ENCODE peak calls at places on chromosomes 4 and X, in six cellular contexts. C, X, B, H, N and D are unnamed samples.
A peak's percentile ranks its signal among the peaks of the same experiment; 100 is the strongest.

GRCh38 chrX:155071694-155072215 is 447 bp downstream of the BRCC3 start:
- DNase-seq in C (no peak), X (no peak), B (no peak), H (no peak), N (no peak), D (peak; percentile 21)

GRCh38 chr4:92615049-92615448 is 311.3 kb downstream of the GRID2 start:
- DNase-seq in C (no peak), X (no peak), B (peak; percentile 70), H (no peak), N (no peak), D (peak; percentile 70)

GRCh38 chr4:153488006-153488718 is 22.0 kb downstream of the TMEM131L start:
- DNase-seq in C (no peak), X (peak; percentile 53), B (no peak), H (no peak), N (no peak), D (no peak)

GRCh38 chrX:37860731-37861130 is 13.4 kb upstream of the DYNLT3 start:
- DNase-seq in C (no peak), X (no peak), B (no peak), H (no peak), N (no peak), D (no peak)

GRCh38 chrX:19824603-19825002 is 62.8 kb downstream of the SH3KBP1 start:
- DNase-seq in C (no peak), X (peak; percentile 45), B (no peak), H (no peak), N (no peak), D (no peak)

GRCh38 chr4:15658136-15658535 is 3.0 kb upstream of the FBXL5 start:
- DNase-seq in C (no peak), X (no peak), B (no peak), H (no peak), N (no peak), D (no peak)

GRCh38 chrX:138745215-138745614 is 33.7 kb upstream of the FGF13 start:
- DNase-seq in C (no peak), X (peak; percentile 60), B (peak; percentile 55), H (peak; percentile 20), N (no peak), D (peak; percentile 60)

GRCh38 chr4:140172960-140173359 is 19.0 kb upstream of the MAML3 start:
- DNase-seq in C (no peak), X (no peak), B (no peak), H (peak; percentile 23), N (no peak), D (no peak)

GRCh38 chrX:111100191-111100590 is 4.2 kb downstream of the PAK3 start:
- DNase-seq in C (peak; percentile 65), X (peak; percentile 24), B (peak; percentile 21), H (peak; percentile 19), N (no peak), D (peak; percentile 60)

GRCh38 chrX:13747836-13748235 is 13.3 kb downstream of the OFD1 start:
- DNase-seq in C (no peak), X (peak; percentile 76), B (no peak), H (peak; percentile 63), N (no peak), D (peak; percentile 51)

GRCh38 chrX:106378616-106379015 is 210.5 kb downstream of the PWWP3B start:
- DNase-seq in C (no peak), X (no peak), B (no peak), H (no peak), N (no peak), D (no peak)

GRCh38 chr4:86556791-86557415 is 37.2 kb upstream of the PTPN13 start:
- DNase-seq in C (no peak), X (no peak), B (no peak), H (no peak), N (no peak), D (peak; percentile 25)

GRCh38 chr4:73730292-73730691 is 10.1 kb upstream of the CXCL8 start:
- DNase-seq in C (no peak), X (no peak), B (no peak), H (peak; percentile 76), N (no peak), D (no peak)

GRCh38 chr4:20251796-20252655 is at the start of gene SLIT2:
- DNase-seq in C (peak; percentile 88), X (peak; percentile 68), B (peak; percentile 88), H (peak; percentile 75), N (no peak), D (peak; percentile 91)

GRCh38 chrX:47515941-47516649 is 33.1 kb upstream of the ZNF41 start:
- DNase-seq in C (no peak), X (peak; percentile 45), B (no peak), H (peak; percentile 81), N (no peak), D (peak; percentile 50)

DNA sequence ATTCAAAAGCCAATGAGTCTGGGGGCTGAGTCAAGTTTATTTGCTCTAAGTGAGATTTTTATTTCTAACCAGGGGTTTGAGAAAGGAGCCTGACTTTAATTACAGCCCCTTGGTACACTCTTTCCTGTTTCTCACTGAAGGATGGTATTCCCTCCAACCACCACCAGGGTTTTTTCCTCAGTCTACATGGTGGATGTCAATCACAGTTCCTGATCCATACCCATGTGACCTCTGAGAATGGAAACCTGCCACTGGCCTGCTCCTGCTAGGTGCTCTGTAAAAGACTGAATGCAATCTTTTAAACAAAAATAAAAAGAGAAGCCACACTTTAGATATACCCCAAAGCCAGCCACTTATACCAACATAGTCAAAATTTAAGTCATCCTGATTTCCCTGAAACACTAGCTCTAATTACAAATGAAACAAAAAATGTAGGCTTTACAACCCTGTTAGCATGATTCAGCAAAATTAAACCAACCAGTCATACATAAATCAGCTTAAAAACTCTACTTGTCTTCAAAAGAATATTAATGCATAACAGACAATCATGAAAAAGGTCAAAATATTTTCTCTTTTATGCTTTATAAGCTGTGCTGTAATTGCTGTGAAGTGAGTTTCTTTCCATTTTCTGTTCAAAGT is 112.1 kb upstream of the NWD2 start:
- DNase-seq in C (no peak), X (no peak), B (no peak), H (no peak), N (no peak), D (peak; percentile 37)
- H2BK15ac ChIP-seq in C (no peak overlapping the region), X (no peak overlapping the region), B (no peak overlapping the region), H (no peak overlapping the region), N (no peak overlapping the region), D (no peak overlapping the region)

DNA sequence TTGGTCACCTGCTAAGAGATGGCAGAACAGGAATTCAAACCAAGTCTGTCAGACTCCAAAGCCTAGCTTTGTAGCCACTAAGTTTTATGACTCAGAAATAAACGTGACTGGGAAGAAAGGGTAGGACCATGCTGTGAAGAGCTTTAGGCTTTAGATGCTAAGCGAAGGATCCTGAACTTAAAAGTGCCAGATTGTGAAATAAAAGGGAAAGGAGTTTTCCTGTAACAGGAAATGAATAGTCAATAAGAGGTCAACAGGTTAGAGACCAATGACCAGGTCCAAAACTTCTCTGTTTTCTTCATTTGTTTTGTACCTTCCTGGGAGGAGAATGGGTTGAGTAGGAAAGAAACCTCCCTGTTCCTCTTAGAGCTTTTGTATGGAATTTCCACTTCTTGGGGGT is 98.8 kb upstream of the EOLA2 start:
- DNase-seq in C (no peak), X (no peak), B (no peak), H (no peak), N (no peak), D (no peak)
- H2BK15ac ChIP-seq in C (no peak overlapping the region), X (no peak overlapping the region), B (no peak overlapping the region), H (no peak overlapping the region), N (no peak overlapping the region), D (no peak overlapping the region)

GRCh38 chr4:99754756-99755155 is 61.9 kb upstream of the DAPP1 start:
- DNase-seq in C (no peak), X (no peak), B (no peak), H (peak; percentile 14), N (no peak), D (no peak)

GRCh38 chr4:99749445-99750391 is 66.9 kb upstream of the DAPP1 start:
- DNase-seq in C (no peak), X (no peak), B (no peak), H (no peak), N (no peak), D (no peak)

GRCh38 chr4:99759346-99759984 is 57.2 kb upstream of the DAPP1 start:
- DNase-seq in C (no peak), X (no peak), B (no peak), H (no peak), N (no peak), D (no peak)

GRCh38 chr4:99759988-99760387 is 56.6 kb upstream of the DAPP1 start:
- DNase-seq in C (no peak), X (peak; percentile 11), B (no peak), H (no peak), N (no peak), D (no peak)

DNA sequence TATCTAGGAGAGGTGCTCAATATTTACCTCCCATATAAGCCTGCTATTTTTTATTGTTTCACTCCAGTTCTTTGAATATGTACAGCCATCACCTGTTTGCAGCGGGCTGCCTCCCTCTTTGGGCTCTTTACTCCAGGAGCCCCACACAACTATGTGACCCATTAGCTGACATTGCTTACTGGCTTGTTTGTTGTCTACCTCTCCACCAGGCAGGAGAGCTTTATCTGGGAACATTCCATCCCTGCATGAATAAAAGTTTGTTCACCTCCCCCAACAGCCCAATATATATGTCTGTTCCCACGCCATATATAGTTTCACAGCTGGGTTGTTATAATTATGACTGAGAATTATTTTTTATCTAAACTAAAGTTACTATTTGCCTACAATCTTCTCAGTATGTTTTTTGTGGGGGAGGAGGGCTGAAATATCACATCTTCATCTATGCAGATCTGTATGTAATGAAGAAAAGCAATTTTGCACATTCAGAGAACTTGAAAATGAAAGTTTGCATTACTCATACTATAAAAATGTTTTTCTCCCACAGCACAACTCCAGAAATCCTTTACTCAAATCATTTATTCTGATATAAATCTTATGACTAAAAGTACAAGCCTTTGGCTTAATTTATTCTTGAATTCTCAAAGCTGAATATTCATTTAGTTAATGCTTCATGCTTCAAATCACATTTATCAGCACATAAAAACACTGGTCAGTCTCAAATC is 61.2 kb upstream of the DAPP1 start:
- DNase-seq in C (no peak), X (peak; percentile 20), B (no peak), H (no peak), N (no peak), D (peak; percentile 6)
- H2BK15ac ChIP-seq in C (no peak overlapping the region), X (no peak overlapping the region), B (no peak overlapping the region), H (no peak overlapping the region), N (no peak overlapping the region), D (no peak overlapping the region)

GRCh38 chrX:102744307-102744706 is 23.8 kb downstream of the GPRASP3 start:
- DNase-seq in C (no peak), X (no peak), B (no peak), H (no peak), N (no peak), D (no peak)

GRCh38 chrX:102745513-102746133 is 25.1 kb downstream of the GPRASP3 start:
- DNase-seq in C (peak; percentile 69), X (no peak), B (peak; percentile 48), H (peak; percentile 4), N (peak; percentile 44), D (peak; percentile 75)

GRCh38 chrX:102746134-102746584 is 25.6 kb downstream of the GPRASP3 start:
- DNase-seq in C (peak; percentile 34), X (no peak), B (no peak), H (peak; percentile 22), N (no peak), D (peak; percentile 36)
- H2BK15ac ChIP-seq in C (no peak overlapping the region), X (no peak overlapping the region), B (no peak overlapping the region), H (no peak overlapping the region), N (no peak overlapping the region), D (no peak overlapping the region)